ENCODE peak calls at places on chromosome 17, in ten cellular contexts. Q is mesothelial cell of epicardium, B is NCI-H1092, H is NB4, W is HEK293T, Z is neuronal stem cell, J is chondrocyte, M is left kidney, E is GM18507, N is astrocyte. O is an unnamed sample.

GRCh38 chr17:73480740-73481139 is 163.5 kb downstream of the SDK2 start:
- DNase-seq in Q (no peak), B (no peak), H (peak), W (no peak), Z (no peak), J (no peak), M (no peak), E (no peak), N (no peak), O (no peak)

GRCh38 chr17:81378941-81379511 is 16.2 kb upstream of the BAHCC1 start:
- DNase-seq in Q (no peak), B (no peak), H (no peak), W (no peak), Z (no peak), J (peak), M (peak), E (no peak), N (no peak), O (no peak)

GRCh38 chr17:4488989-4489595 is 9.6 kb upstream of the SPNS2 start:
- DNase-seq in Q (no peak), B (no peak), H (no peak), W (no peak), Z (no peak), J (no peak), M (peak), E (no peak), N (no peak), O (no peak)

GRCh38 chr17:61361084-61361483 is 38.6 kb upstream of the TBX2 start:
- DNase-seq in Q (no peak), B (no peak), H (no peak), W (no peak), Z (no peak), J (no peak), M (no peak), E (no peak), N (peak), O (no peak)

GRCh38 chr17:78774956-78775571 is 7.0 kb downstream of the CYTH1 start:
- DNase-seq in Q (no peak), B (no peak), H (peak), W (no peak), Z (no peak), J (no peak), M (no peak), E (no peak), N (no peak), O (no peak)

GRCh38 chr17:927611-928461 is 51.7 kb downstream of the NXN start:
- DNase-seq in Q (no peak), B (no peak), H (peak), W (no peak), Z (no peak), J (no peak), M (peak), E (no peak), N (peak), O (no peak)

GRCh38 chr17:31571124-31571892 is 179.8 kb downstream of the RAB11FIP4 start:
- DNase-seq in Q (no peak), B (no peak), H (no peak), W (no peak), Z (no peak), J (no peak), M (peak), E (no peak), N (peak), O (no peak)

GRCh38 chr17:3990391-3991127 is 26.3 kb upstream of the ATP2A3 start:
- DNase-seq in Q (no peak), B (no peak), H (no peak), W (no peak), Z (no peak), J (peak), M (no peak), E (no peak), N (peak), O (no peak)

GRCh38 chr17:5042152-5043022 is 7.2 kb upstream of the SLC52A1 start:
- DNase-seq in Q (no peak), B (no peak), H (no peak), W (no peak), Z (no peak), J (no peak), M (no peak), E (no peak), N (no peak), O (no peak)

GRCh38 chr17:50914510-50914849 is 48.3 kb upstream of the TOB1 start:
- DNase-seq in Q (no peak), B (no peak), H (no peak), W (no peak), Z (no peak), J (no peak), M (peak), E (no peak), N (no peak), O (no peak)

GRCh38 chr17:64466019-64466735 is 17.3 kb downstream of the MILR1 start:
- DNase-seq in Q (no peak), B (no peak), H (no peak), W (no peak), Z (no peak), J (no peak), M (no peak), E (no peak), N (no peak), O (no peak)

GRCh38 chr17:76593338-76593737 is 7.7 kb upstream of the ST6GALNAC2 start:
- DNase-seq in Q (no peak), B (no peak), H (no peak), W (peak), Z (no peak), J (no peak), M (peak), E (no peak), N (no peak), O (no peak)

GRCh38 chr17:65167581-65167980 is 30.4 kb downstream of the RGS9 start:
- DNase-seq in Q (no peak), B (no peak), H (no peak), W (no peak), Z (no peak), J (no peak), M (peak), E (no peak), N (no peak), O (no peak)

GRCh38 chr17:17325816-17326215 is 22.6 kb downstream of the NT5M start:
- DNase-seq in Q (no peak), B (no peak), H (no peak), W (no peak), Z (no peak), J (peak), M (no peak), E (no peak), N (no peak), O (no peak)

GRCh38 chr17:37614391-37614790 is 5.2 kb upstream of the SYNRG start:
- DNase-seq in Q (no peak), B (no peak), H (no peak), W (no peak), Z (no peak), J (no peak), M (no peak), E (no peak), N (peak), O (no peak)

GRCh38 chr17:4610162-4610561 is 25.8 kb downstream of the SMTNL2 start:
- DNase-seq in Q (no peak), B (no peak), H (no peak), W (no peak), Z (no peak), J (no peak), M (no peak), E (no peak), N (no peak), O (no peak)

GRCh38 chr17:78739331-78739853 is 42.7 kb downstream of the CYTH1 start:
- DNase-seq in Q (no peak), B (no peak), H (no peak), W (no peak), Z (no peak), J (no peak), M (no peak), E (no peak), N (no peak), O (peak)

GRCh38 chr17:4940625-4941021 is 555 bp downstream of the RNF167 start:
- DNase-seq in Q (no peak), B (no peak), H (peak), W (no peak), Z (no peak), J (no peak), M (no peak), E (no peak), N (no peak), O (no peak)

GRCh38 chr17:47895254-47895855 is 681 bp upstream of the SP2 start:
- DNase-seq in Q (no peak), B (no peak), H (peak), W (no peak), Z (no peak), J (no peak), M (peak), E (no peak), N (no peak), O (peak)

GRCh38 chr17:7644768-7645167 is 6.0 kb upstream of the ATP1B2 start:
- DNase-seq in Q (no peak), B (no peak), H (peak), W (no peak), Z (no peak), J (no peak), M (no peak), E (no peak), N (no peak), O (no peak)

GRCh38 chr17:77471984-77472836 is 331.4 kb downstream of the SEC14L1 start:
- DNase-seq in Q (no peak), B (peak), H (peak), W (peak), Z (no peak), J (no peak), M (peak), E (no peak), N (peak), O (no peak)

GRCh38 chr17:55402374-55402773 is 19.3 kb downstream of the MMD start:
- DNase-seq in Q (no peak), B (no peak), H (no peak), W (no peak), Z (no peak), J (no peak), M (no peak), E (no peak), N (peak), O (no peak)

GRCh38 chr17:40545660-40546059 is 19.6 kb downstream of the CCR7 start:
- DNase-seq in Q (no peak), B (no peak), H (no peak), W (no peak), Z (no peak), J (peak), M (no peak), E (no peak), N (no peak), O (no peak)

GRCh38 chr17:17269926-17270773 is 10.9 kb downstream of the COPS3 start:
- DNase-seq in Q (no peak), B (no peak), H (peak), W (no peak), Z (no peak), J (no peak), M (no peak), E (no peak), N (no peak), O (no peak)

GRCh38 chr17:44906010-44906646 is 6.9 kb upstream of the EFTUD2 start:
- DNase-seq in Q (no peak), B (no peak), H (peak), W (no peak), Z (no peak), J (peak), M (no peak), E (no peak), N (peak), O (peak)

GRCh38 chr17:82772026-82772425 is 20.2 kb downstream of the TBCD start:
- DNase-seq in Q (no peak), B (no peak), H (no peak), W (no peak), Z (no peak), J (no peak), M (no peak), E (no peak), N (peak), O (no peak)

GRCh38 chr17:45740553-45741330 is 43.4 kb upstream of the CRHR1 start:
- DNase-seq in Q (no peak), B (peak), H (peak), W (peak), Z (peak), J (no peak), M (peak), E (peak), N (peak), O (no peak)

GRCh38 chr17:40350410-40351184 is 13.9 kb downstream of the GJD3 start:
- DNase-seq in Q (peak), B (peak), H (no peak), W (no peak), Z (peak), J (no peak), M (peak), E (no peak), N (no peak), O (no peak)

GRCh38 chr17:36707904-36708303 is 106.5 kb downstream of the MRM1 start:
- DNase-seq in Q (no peak), B (no peak), H (no peak), W (no peak), Z (no peak), J (no peak), M (no peak), E (no peak), N (no peak), O (no peak)

GRCh38 chr17:42288078-42288984 is at the start of gene STAT5A:
- DNase-seq in Q (no peak), B (peak), H (peak), W (no peak), Z (no peak), J (peak), M (peak), E (peak), N (peak), O (peak)

GRCh38 chr17:34615326-34615725 is 35.9 kb downstream of the TMEM132E start:
- DNase-seq in Q (no peak), B (no peak), H (no peak), W (no peak), Z (no peak), J (no peak), M (no peak), E (no peak), N (no peak), O (no peak)

GRCh38 chr17:46072998-46073397 is 73.9 kb downstream of the STH start:
- DNase-seq in Q (no peak), B (no peak), H (no peak), W (no peak), Z (no peak), J (no peak), M (no peak), E (no peak), N (peak), O (no peak)

GRCh38 chr17:57004944-57005579 is 27.1 kb downstream of the SCPEP1 start:
- DNase-seq in Q (no peak), B (no peak), H (peak), W (peak), Z (no peak), J (no peak), M (peak), E (peak), N (no peak), O (peak)

GRCh38 chr17:73394523-73395450 is 83.0 kb upstream of the CDC42EP4 start:
- DNase-seq in Q (no peak), B (peak), H (no peak), W (no peak), Z (no peak), J (peak), M (peak), E (no peak), N (no peak), O (no peak)

GRCh38 chr17:51585514-51586104 is 325.3 kb downstream of the UTP18 start:
- DNase-seq in Q (no peak), B (no peak), H (no peak), W (peak), Z (peak), J (no peak), M (peak), E (no peak), N (no peak), O (peak)

GRCh38 chr17:20202141-20202574 is 193.0 kb downstream of the SPECC1 start:
- DNase-seq in Q (no peak), B (no peak), H (no peak), W (no peak), Z (no peak), J (no peak), M (peak), E (no peak), N (no peak), O (no peak)

GRCh38 chr17:7842380-7842949 is 8.4 kb downstream of the KDM6B start:
- DNase-seq in Q (no peak), B (no peak), H (peak), W (no peak), Z (no peak), J (peak), M (peak), E (no peak), N (peak), O (no peak)

GRCh38 chr17:69117855-69118758 is 23.6 kb downstream of the ABCA6 start:
- DNase-seq in Q (no peak), B (no peak), H (no peak), W (no peak), Z (no peak), J (no peak), M (no peak), E (no peak), N (no peak), O (no peak)

O was measured in Kasumi-1.